ENCODE peak calls at places on chromosome 13, in four cellular contexts. P is fibroblast of the aortic adventitia; X is NCI-H1105 treated with DMSO at 0.1 percent for 48 hours; O is activated naive CD8-positive, alpha-beta T cell treated with anti-CD3 and anti-CD28 coated beads for 36 hours. W is an unnamed sample.

GRCh38 chr13:52127783-52128702 is 830 bp downstream of the NEK5 start:
- DNase-seq in P (peak), X (peak), O (peak), W (peak)

GRCh38 chr13:106753241-106753640 is 185.3 kb upstream of the ARGLU1 start:
- DNase-seq in P (no peak), X (peak), O (no peak), W (no peak)

GRCh38 chr13:97454699-97455098 is 20.7 kb downstream of the RAP2A start:
- DNase-seq in X (no peak), O (no peak), P (no peak), W (no peak)

GRCh38 chr13:23847545-23847944 is 41.7 kb downstream of the MIPEP start:
- DNase-seq in P (no peak), O (no peak), X (no peak), W (no peak)

GRCh38 chr13:50244913-50245574 is 229.8 kb downstream of the KCNRG start:
- DNase-seq in O (peak), P (peak), X (no peak), W (peak)

GRCh38 chr13:97319088-97319487 is 97.0 kb downstream of the MBNL2 start:
- DNase-seq in X (no peak), P (no peak), O (no peak), W (no peak)

GRCh38 chr13:98169331-98169730 is 7.7 kb downstream of the RNF113B start:
- DNase-seq in X (no peak), P (no peak), O (no peak), W (no peak)

GRCh38 chr13:102367836-102368235 is 34.0 kb downstream of the FGF14 start:
- DNase-seq in O (no peak), P (no peak), X (no peak), W (no peak)

GRCh38 chr13:35881360-35881759 is 249.8 kb downstream of the DCLK1 start:
- DNase-seq in X (peak), O (no peak), P (peak), W (peak)

GRCh38 chr13:48531416-48532145 is 1.3 kb downstream of the RCBTB2 start:
- DNase-seq in P (no peak), X (no peak), O (no peak), W (no peak)

GRCh38 chr13:49635599-49636433 is 7.5 kb downstream of the ARL11 start:
- DNase-seq in X (no peak), P (peak), O (peak), W (peak)

GRCh38 chr13:30078059-30078458 is 227.6 kb upstream of the UBL3 start:
- DNase-seq in O (no peak), P (no peak), X (no peak), W (no peak)

GRCh38 chr13:105572401-105572800 is 963.1 kb downstream of the EFNB2 start:
- DNase-seq in X (no peak), P (no peak), O (no peak), W (no peak)

GRCh38 chr13:80196756-80197155 is 144.2 kb downstream of the SPRY2 start:
- DNase-seq in O (no peak), X (no peak), P (no peak), W (peak)

GRCh38 chr13:97459215-97459772 is 25.3 kb downstream of the RAP2A start:
- DNase-seq in X (no peak), P (no peak), O (no peak), W (no peak)